ENCODE peak calls at places on chromosomes 11 and 22, in seven cellular contexts. G is SJSA1, F is adrenal gland, I is cardiac muscle cell, T is spleen, J is prostate gland, D is ascending aorta. N is an unnamed sample.

GRCh38 chr11:93288079-93288478 is 42.5 kb upstream of the DEUP1 start:
- DNase-seq in T (no peak), G (no peak), D (no peak), F (no peak), J (no peak), I (no peak), N (no peak)

GRCh38 chr11:63979426-63979825 is 5.0 kb downstream of the COX8A start:
- DNase-seq in D (no peak), F (peak; percentile 62), G (no peak), I (no peak), T (no peak), J (no peak), N (no peak)

GRCh38 chr11:8086001-8086479 is 5.0 kb downstream of the TUB start:
- DNase-seq in F (no peak), I (no peak), T (peak; percentile 62), D (no peak), G (no peak), J (no peak), N (no peak)

GRCh38 chr11:95229199-95230053 is 1.6 kb downstream of the SESN3 start:
- DNase-seq in D (no peak), G (no peak), J (no peak), F (no peak), I (peak; percentile 33), T (peak; percentile 68), N (no peak)

GRCh38 chr11:128616158-128616557 is 28.8 kb upstream of the ETS1 start:
- DNase-seq in T (peak; percentile 67), F (no peak), D (no peak), J (no peak), G (no peak), I (no peak), N (peak; percentile 28)

GRCh38 chr11:62601114-62601363 is 626 bp downstream of the MTA2 start:
- DNase-seq in F (peak; percentile 63), T (peak; percentile 94), J (no peak), D (no peak), G (no peak), I (peak; percentile 41), N (no peak)

GRCh38 chr11:64306876-64307622 is 1.7 kb downstream of the ESRRA start:
- DNase-seq in J (no peak), I (peak; percentile 46), G (no peak), D (no peak), T (peak; percentile 87), F (peak; percentile 67), N (peak; percentile 86)

GRCh38 chr11:76135491-76135890 is 70.8 kb downstream of the WNT11 start:
- DNase-seq in F (no peak), I (peak; percentile 49), T (no peak), G (no peak), J (no peak), D (no peak), N (no peak)

GRCh38 chr22:50490531-50491308 is 4.1 kb downstream of the MIOX start:
- DNase-seq in D (no peak), F (no peak), I (no peak), G (no peak), T (no peak), J (no peak), N (peak; percentile 1)

GRCh38 chr11:120568572-120569307 is 57.2 kb downstream of the GRIK4 start:
- DNase-seq in D (no peak), I (no peak), F (no peak), G (no peak), J (no peak), T (peak; percentile 40), N (no peak)

GRCh38 chr11:12862761-12863469 is 146.2 kb upstream of the RASSF10 start:
- DNase-seq in J (peak; percentile 25), D (no peak), I (peak; percentile 93), T (no peak), G (peak; percentile 87), F (peak; percentile 33), N (peak; percentile 81)

GRCh38 chr22:35628732-35629131 is 11.6 kb upstream of the MB start:
- DNase-seq in G (peak; percentile 22), T (no peak), F (no peak), I (no peak), J (no peak), D (no peak), N (no peak)
- H3K27ac ChIP-seq in G (peak overlapping the region; percentile 94), T (peak overlapping the region; percentile 23), F (no peak overlapping the region), I (no peak overlapping the region), J (no peak overlapping the region), D (peak overlapping the region; percentile 75), N (no peak overlapping the region)

GRCh38 chr22:19645391-19645790 is 68.9 kb upstream of the SEPTIN5 start:
- DNase-seq in F (no peak), D (no peak), I (no peak), J (no peak), G (no peak), T (no peak), N (no peak)

GRCh38 chr22:19644314-19645223 is 69.7 kb upstream of the SEPTIN5 start:
- DNase-seq in G (no peak), D (no peak), F (peak; percentile 25), T (no peak), J (no peak), I (no peak), N (no peak)

GRCh38 chr22:19641983-19642451 is 72.3 kb upstream of the SEPTIN5 start:
- DNase-seq in G (no peak), F (no peak), J (no peak), D (no peak), I (no peak), T (no peak), N (no peak)

GRCh38 chr22:19645905-19646304 is 68.4 kb upstream of the SEPTIN5 start:
- DNase-seq in F (no peak), J (no peak), T (no peak), G (no peak), I (no peak), D (no peak), N (no peak)

DNA sequence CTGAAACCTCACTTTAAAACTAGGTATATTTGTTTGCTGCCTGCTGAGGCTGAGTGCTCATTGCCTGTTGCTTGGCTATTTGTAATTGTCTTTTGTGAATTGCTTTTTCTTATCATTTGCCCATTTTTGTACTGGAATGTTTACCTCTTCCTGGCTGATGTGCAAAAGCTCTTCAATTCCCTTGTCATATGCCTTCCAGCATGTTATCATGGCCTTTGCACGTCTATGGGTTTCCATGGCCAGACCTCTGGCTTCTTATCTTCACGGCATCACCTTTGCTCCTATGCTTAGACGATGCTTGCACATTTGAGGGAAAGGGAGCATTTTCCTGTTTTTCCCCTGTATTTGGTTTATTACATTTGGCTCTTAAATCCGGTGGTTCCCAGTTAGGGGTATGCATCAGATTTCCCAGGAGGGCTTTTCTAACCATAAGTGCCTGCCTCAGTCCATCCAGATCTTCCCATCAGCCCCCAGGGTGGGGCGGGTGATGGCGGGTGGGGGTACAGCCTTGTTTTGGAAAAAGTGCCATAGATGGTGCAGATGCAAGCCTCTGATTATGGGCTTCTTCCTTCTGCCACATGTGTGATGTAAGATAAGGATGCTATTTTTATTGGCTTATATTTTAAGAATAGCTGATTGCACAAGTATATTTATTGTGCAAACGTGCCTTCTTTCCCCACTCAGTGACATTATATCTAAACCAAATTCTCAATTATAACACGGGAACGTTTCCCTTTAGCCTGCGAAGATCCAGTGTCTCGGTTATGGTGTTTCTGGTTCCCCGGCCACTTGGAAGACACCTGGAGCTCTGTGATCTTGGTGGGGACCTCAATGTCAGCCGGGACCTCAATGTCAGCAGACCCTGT is 70.6 kb upstream of the SEPTIN5 start:
- DNase-seq in I (peak; percentile 13), G (no peak), D (no peak), F (no peak), J (no peak), T (no peak), N (no peak)
- H3K27ac ChIP-seq in I (no peak overlapping the region), G (no peak overlapping the region), D (no peak overlapping the region), F (no peak overlapping the region), J (no peak overlapping the region), T (no peak overlapping the region), N (no peak overlapping the region)

DNA sequence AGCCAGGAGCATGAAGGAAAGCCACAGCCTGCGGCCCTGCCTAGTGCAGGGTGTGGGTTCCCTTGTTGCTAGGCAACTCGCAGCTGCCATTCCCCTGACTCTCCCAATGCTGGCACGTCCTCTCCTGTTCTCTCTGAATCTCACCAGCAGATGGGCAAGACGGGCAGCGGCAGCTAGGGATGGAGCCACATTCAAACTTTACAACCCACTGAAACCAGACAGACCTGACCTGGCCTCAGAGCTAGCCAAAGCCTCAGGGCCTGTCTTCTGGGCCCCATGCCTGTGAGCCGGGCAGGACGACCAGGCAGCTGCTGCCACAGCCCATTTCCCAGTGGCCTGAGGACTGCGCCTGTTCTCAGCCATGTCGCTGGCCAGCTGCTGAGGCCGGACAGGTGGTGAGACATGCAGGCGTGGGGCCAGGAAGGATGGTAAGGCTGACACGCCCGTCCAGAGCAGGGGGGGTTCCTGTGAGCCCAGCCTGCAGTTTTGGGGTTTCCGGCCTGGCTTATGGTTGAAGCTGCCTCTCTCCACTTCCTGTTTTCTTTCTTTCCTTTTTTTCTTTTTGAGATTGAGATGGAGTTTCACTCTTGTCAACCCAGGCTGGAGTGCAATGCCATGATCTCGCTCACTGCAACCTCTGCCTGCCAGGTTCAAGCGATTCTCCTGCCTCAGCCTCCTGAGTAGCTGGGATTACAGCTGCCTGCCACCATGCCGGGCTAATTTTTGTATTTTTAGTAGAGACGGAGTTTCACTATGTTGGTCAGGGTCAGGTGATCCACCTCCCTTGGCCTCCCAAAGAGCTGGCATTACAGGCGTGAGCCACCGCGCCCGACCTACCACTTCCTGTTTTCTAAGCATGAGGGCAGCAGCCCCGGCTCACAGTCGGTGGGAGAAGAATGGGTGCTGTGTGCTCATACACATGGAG is 4.1 kb downstream of the SUN2 start:
- DNase-seq in D (no peak), I (no peak), T (peak; percentile 95), F (peak; percentile 59), G (no peak), J (peak; percentile 89), N (no peak)
- H3K27ac ChIP-seq in D (peak overlapping the region; percentile 91), I (no peak overlapping the region), T (peak overlapping the region; percentile 100), F (no peak overlapping the region), G (no peak overlapping the region), J (peak overlapping the region; percentile 97), N (no peak overlapping the region)

GRCh38 chr11:11065396-11065795 is 207.5 kb upstream of the ZBED5 start:
- DNase-seq in G (no peak), T (no peak), I (no peak), F (no peak), D (no peak), J (no peak), N (no peak)

GRCh38 chr11:11069741-11070550 is 212.1 kb upstream of the ZBED5 start:
- DNase-seq in J (no peak), F (no peak), G (no peak), D (no peak), I (no peak), T (no peak), N (peak; percentile 36)

GRCh38 chr11:11071483-11071882 is 213.6 kb upstream of the ZBED5 start:
- DNase-seq in I (no peak), G (no peak), J (no peak), D (no peak), T (no peak), F (no peak), N (no peak)

GRCh38 chr11:11070976-11071375 is 213.1 kb upstream of the ZBED5 start:
- DNase-seq in G (no peak), F (no peak), D (no peak), I (no peak), J (no peak), T (no peak), N (no peak)

GRCh38 chr11:11068113-11068512 is 210.3 kb upstream of the ZBED5 start:
- DNase-seq in G (no peak), D (no peak), F (no peak), T (no peak), J (no peak), I (no peak), N (no peak)
- H3K27ac ChIP-seq in G (no peak overlapping the region), D (no peak overlapping the region), F (no peak overlapping the region), T (no peak overlapping the region), J (no peak overlapping the region), I (no peak overlapping the region), N (no peak overlapping the region)